ENCODE peak calls at places on chromosomes 12 and 14, in nine cellular contexts. R is endodermal cell, Q is neural progenitor cell, A is lower lobe of right lung, S is tibial artery, I is GM23248, M is heart right ventricle, D is vagina, W is H9. Z is an unnamed sample.

GRCh38 chr12:56528836-56529235 is 7.2 kb downstream of the RBMS2 start:
- DNase-seq in R (no peak), Q (no peak), A (no peak), S (no peak), I (no peak), M (no peak), D (no peak), W (no peak), Z (no peak)

GRCh38 chr14:81394739-81395138 is 5.4 kb downstream of the STON2 start:
- DNase-seq in R (no peak), Q (no peak), A (no peak), S (no peak), I (no peak), M (no peak), D (no peak), W (no peak), Z (no peak)

GRCh38 chr12:6757028-6757689 is 4.2 kb upstream of the MLF2 start:
- DNase-seq in R (no peak), Q (no peak), A (no peak), S (no peak), I (no peak), M (no peak), D (no peak), W (no peak), Z (no peak)

GRCh38 chr12:66590276-66590675 is 88.6 kb downstream of the GRIP1 start:
- DNase-seq in R (no peak), Q (no peak), A (no peak), S (no peak), I (no peak), M (no peak), D (no peak), W (no peak), Z (no peak)

GRCh38 chr12:131352296-131352900 is 358.5 kb upstream of the SFSWAP start:
- DNase-seq in R (peak; percentile 44), Q (no peak), A (no peak), S (no peak), I (no peak), M (no peak), D (no peak), W (peak; percentile 28), Z (no peak)

GRCh38 chr12:109943811-109944210 is 43.7 kb downstream of the TCHP start:
- DNase-seq in R (no peak), Q (no peak), A (no peak), S (no peak), I (no peak), M (no peak), D (no peak), W (no peak), Z (no peak)

GRCh38 chr14:54132485-54132884 is 175.9 kb upstream of the BMP4 start:
- DNase-seq in R (no peak), Q (no peak), A (no peak), S (no peak), I (no peak), M (no peak), D (no peak), W (no peak), Z (no peak)

GRCh38 chr12:58346032-58346632 is 404.8 kb downstream of the ATP23 start:
- DNase-seq in R (no peak), Q (peak; percentile 36), A (no peak), S (no peak), I (peak; percentile 69), M (no peak), D (no peak), W (no peak), Z (peak; percentile 70)

GRCh38 chr14:76768671-76769500 is 7.6 kb downstream of the VASH1 start:
- DNase-seq in R (peak; percentile 40), Q (no peak), A (no peak), S (no peak), I (no peak), M (no peak), D (no peak), W (no peak), Z (no peak)

GRCh38 chr14:53915364-53916014 is 41.1 kb downstream of the BMP4 start:
- DNase-seq in R (no peak), Q (no peak), A (no peak), S (no peak), I (no peak), M (no peak), D (no peak), W (no peak), Z (no peak)

GRCh38 chr12:120404271-120404670 is 33.6 kb upstream of the COX6A1 start:
- DNase-seq in R (peak; percentile 69), Q (no peak), A (no peak), S (no peak), I (no peak), M (no peak), D (no peak), W (no peak), Z (peak; percentile 35)

DNA sequence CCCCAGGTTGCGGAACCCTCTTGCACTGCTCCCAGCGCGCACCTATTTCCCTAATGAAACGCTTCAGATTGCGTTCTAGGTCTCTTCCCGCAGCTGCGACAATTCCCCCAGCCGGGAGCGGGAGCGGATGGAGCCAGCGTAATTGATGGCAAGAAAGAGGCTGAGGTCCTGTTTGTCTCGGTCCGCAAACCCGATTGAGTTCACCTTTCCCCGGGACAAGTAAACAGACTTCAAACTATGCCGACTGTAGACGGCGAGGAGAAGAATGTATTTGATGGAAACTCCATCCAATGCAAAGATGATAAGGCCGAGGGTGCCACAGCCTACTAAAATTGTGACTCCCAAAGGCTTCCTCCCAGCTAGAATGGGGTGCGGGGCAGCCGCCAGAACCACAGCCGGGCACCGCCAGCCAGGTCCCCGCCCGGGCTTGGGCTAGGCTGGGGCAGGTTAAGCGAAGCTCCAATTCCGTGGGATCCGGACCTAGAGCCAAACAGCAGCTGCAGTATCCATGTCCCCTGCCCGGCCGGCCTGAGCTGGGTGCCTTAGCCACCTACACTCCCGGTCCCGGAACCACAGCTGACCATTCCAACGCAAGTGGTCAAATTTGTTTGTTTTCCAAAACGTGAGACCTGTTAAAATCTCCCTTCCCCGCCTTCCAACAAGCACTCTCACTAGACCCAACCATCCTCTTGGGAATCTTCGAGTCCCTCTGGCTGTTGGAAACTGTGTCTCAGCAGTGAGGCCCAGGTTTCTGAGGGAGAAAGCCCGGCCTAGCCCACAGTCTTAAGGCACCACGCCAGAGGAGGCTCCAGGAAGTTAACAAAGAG is 5.5 kb downstream of the NKX2-1 start:
- DNase-seq in R (peak; percentile 77), Q (peak; percentile 68), A (peak; percentile 64), S (no peak), I (no peak), M (no peak), D (no peak), W (no peak), Z (peak; percentile 46)
- H3K27ac ChIP-seq in R (no peak overlapping the region), Q (no peak overlapping the region), A (peak overlapping the region; percentile 87), S (no peak overlapping the region), I (no peak overlapping the region), M (no peak overlapping the region), D (no peak overlapping the region), W (no peak overlapping the region), Z (no peak overlapping the region)

GRCh38 chr14:99603965-99604765 is at the start of gene CCDC85C:
- DNase-seq in R (peak; percentile 98), Q (peak; percentile 99), A (peak; percentile 92), S (peak; percentile 90), I (peak; percentile 98), M (peak; percentile 96), D (peak; percentile 94), W (peak; percentile 97), Z (peak; percentile 99)
- H3K27ac ChIP-seq in R (peak within 1 kb of the TSS; percentile 98), Q (peak within 1 kb of the TSS; percentile 80), A (peak within 1 kb of the TSS; percentile 88), S (peak within 1 kb of the TSS; percentile 77), I (peak within 1 kb of the TSS; percentile 48), M (peak within 1 kb of the TSS; percentile 52), D (peak within 1 kb of the TSS; percentile 89), W (no peak within 1 kb of the TSS), Z (peak within 1 kb of the TSS; percentile 84)

GRCh38 chr12:83158613-83159207 is 472.0 kb downstream of the TMTC2 start:
- DNase-seq in R (no peak), Q (no peak), A (no peak), S (no peak), I (no peak), M (no peak), D (no peak), W (no peak), Z (no peak)

GRCh38 chr12:83157604-83158003 is 470.9 kb downstream of the TMTC2 start:
- DNase-seq in R (no peak), Q (no peak), A (no peak), S (no peak), I (no peak), M (no peak), D (no peak), W (no peak), Z (no peak)

GRCh38 chr12:83161451-83161850 is 474.7 kb downstream of the TMTC2 start:
- DNase-seq in R (no peak), Q (no peak), A (no peak), S (no peak), I (peak; percentile 75), M (no peak), D (no peak), W (no peak), Z (no peak)

GRCh38 chr12:83153156-83153555 is 466.4 kb downstream of the TMTC2 start:
- DNase-seq in R (no peak), Q (no peak), A (no peak), S (no peak), I (no peak), M (no peak), D (no peak), W (no peak), Z (no peak)

DNA sequence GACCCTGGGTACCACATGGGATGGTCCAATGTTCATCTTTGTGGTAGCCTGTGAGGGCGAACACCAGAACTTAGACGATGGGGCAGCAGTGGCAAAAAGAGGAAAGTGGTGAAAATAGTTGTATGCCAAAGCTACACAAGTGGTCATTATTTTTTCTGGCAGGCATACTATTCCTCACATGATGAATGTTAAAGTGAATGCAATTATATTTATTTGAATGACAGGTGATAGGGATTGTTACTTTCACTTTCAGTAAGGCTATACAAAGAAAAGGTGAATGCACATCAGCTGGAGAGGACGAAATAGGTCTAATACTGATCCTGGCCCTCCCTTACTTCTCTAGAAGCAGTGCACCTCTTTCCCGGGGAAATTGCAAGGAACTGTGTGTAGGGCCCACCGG is 470.1 kb downstream of the TMTC2 start:
- DNase-seq in R (no peak), Q (no peak), A (no peak), S (no peak), I (no peak), M (no peak), D (no peak), W (no peak), Z (no peak)
- H3K27ac ChIP-seq in R (no peak overlapping the region), Q (no peak overlapping the region), A (no peak overlapping the region), S (no peak overlapping the region), I (no peak overlapping the region), M (no peak overlapping the region), D (no peak overlapping the region), W (no peak overlapping the region), Z (no peak overlapping the region)

GRCh38 chr14:72332871-72333270 is 400.6 kb downstream of the RGS6 start:
- DNase-seq in R (peak; percentile 84), Q (peak; percentile 32), A (no peak), S (no peak), I (no peak), M (no peak), D (no peak), W (no peak), Z (no peak)
- H3K27ac ChIP-seq in R (no peak overlapping the region), Q (no peak overlapping the region), A (no peak overlapping the region), S (no peak overlapping the region), I (no peak overlapping the region), M (no peak overlapping the region), D (no peak overlapping the region), W (no peak overlapping the region), Z (no peak overlapping the region)

DNA sequence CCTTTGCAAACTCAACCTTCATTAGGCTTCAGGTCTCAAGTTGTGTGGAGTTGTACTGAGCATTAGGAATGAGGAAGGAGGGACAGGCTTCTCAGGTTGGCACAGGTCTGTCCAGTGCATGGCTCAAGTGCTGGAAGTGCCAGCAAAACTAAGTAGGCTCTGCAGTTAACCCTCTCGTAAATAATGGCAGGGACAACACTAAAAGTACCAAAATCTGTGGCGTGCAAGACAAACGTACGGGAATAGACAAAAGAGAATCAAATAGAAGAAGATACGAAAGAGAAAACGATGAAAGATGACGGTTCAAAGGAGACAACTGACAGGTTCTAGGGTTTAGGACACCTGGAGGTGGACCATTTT is 612 bp downstream of the TRAPPC6B start:
- DNase-seq in R (no peak), Q (no peak), A (no peak), S (no peak), I (peak; percentile 43), M (no peak), D (no peak), W (no peak), Z (no peak)
- H3K27ac ChIP-seq in R (no peak overlapping the region), Q (peak overlapping the region; percentile 97), A (peak overlapping the region; percentile 98), S (peak overlapping the region; percentile 93), I (peak overlapping the region; percentile 96), M (peak overlapping the region; percentile 86), D (peak overlapping the region; percentile 96), W (peak overlapping the region; percentile 89), Z (peak overlapping the region; percentile 97)

Z was measured in GM23338.